ENCODE peak calls at places on chromosomes 7 and 10, in ten cellular contexts. One of them, this sample, is unnamed.
A peak's percentile ranks its signal among the peaks of the same experiment; 100 is the strongest.

GRCh38 chr7:40299097-40299496 is 164.3 kb downstream of the SUGCT start:
- DNase-seq in stimulated activated CD4-positive, alpha-beta T cell treated with anti-CD3 and anti-CD28 coated beads, TNF-alpha, amount 100 ng/mL, for 4 hours: no peak
- DNase-seq in NCI-H146: no peak
- DNase-seq in AG04449: peak; percentile 62
- DNase-seq in stimulated activated CD8-positive, alpha-beta memory T cell treated with anti-CD3 and anti-CD28 coated beads, Interleukin-4, amount 100 ng/mL, for 1 hour: no peak
- DNase-seq in neuronal stem cell: no peak
- DNase-seq in A549: no peak
- DNase-seq in activated T-cell treated with anti-CD3 and anti-CD28 coated beads for 24 hours: no peak
- DNase-seq in fibroblast of the conjunctiva: no peak
- DNase-seq in T-helper 22 cell: no peak
- DNase-seq in this sample: no peak

GRCh38 chr7:40717242-40717641 is 582.4 kb downstream of the SUGCT start:
- DNase-seq in stimulated activated CD4-positive, alpha-beta T cell treated with anti-CD3 and anti-CD28 coated beads, TNF-alpha, amount 100 ng/mL, for 4 hours: no peak
- DNase-seq in NCI-H146: peak; percentile 45
- DNase-seq in AG04449: no peak
- DNase-seq in stimulated activated CD8-positive, alpha-beta memory T cell treated with anti-CD3 and anti-CD28 coated beads, Interleukin-4, amount 100 ng/mL, for 1 hour: no peak
- DNase-seq in neuronal stem cell: peak; percentile 36
- DNase-seq in A549: peak; percentile 12
- DNase-seq in activated T-cell treated with anti-CD3 and anti-CD28 coated beads for 24 hours: no peak
- DNase-seq in fibroblast of the conjunctiva: peak; percentile 90
- DNase-seq in T-helper 22 cell: no peak
- DNase-seq in this sample: peak; percentile 77

GRCh38 chr7:101993311-101993710 is 175.9 kb downstream of the CUX1 start:
- DNase-seq in stimulated activated CD4-positive, alpha-beta T cell treated with anti-CD3 and anti-CD28 coated beads, TNF-alpha, amount 100 ng/mL, for 4 hours: no peak
- DNase-seq in NCI-H146: no peak
- DNase-seq in AG04449: no peak
- DNase-seq in stimulated activated CD8-positive, alpha-beta memory T cell treated with anti-CD3 and anti-CD28 coated beads, Interleukin-4, amount 100 ng/mL, for 1 hour: no peak
- DNase-seq in neuronal stem cell: no peak
- DNase-seq in A549: no peak
- DNase-seq in activated T-cell treated with anti-CD3 and anti-CD28 coated beads for 24 hours: no peak
- DNase-seq in fibroblast of the conjunctiva: no peak
- DNase-seq in T-helper 22 cell: no peak
- DNase-seq in this sample: no peak

GRCh38 chr10:110358869-110359629 is 54.3 kb upstream of the SMNDC1 start:
- DNase-seq in stimulated activated CD4-positive, alpha-beta T cell treated with anti-CD3 and anti-CD28 coated beads, TNF-alpha, amount 100 ng/mL, for 4 hours: no peak
- DNase-seq in NCI-H146: no peak
- DNase-seq in AG04449: no peak
- DNase-seq in stimulated activated CD8-positive, alpha-beta memory T cell treated with anti-CD3 and anti-CD28 coated beads, Interleukin-4, amount 100 ng/mL, for 1 hour: no peak
- DNase-seq in neuronal stem cell: no peak
- DNase-seq in A549: no peak
- DNase-seq in activated T-cell treated with anti-CD3 and anti-CD28 coated beads for 24 hours: no peak
- DNase-seq in fibroblast of the conjunctiva: no peak
- DNase-seq in T-helper 22 cell: no peak
- DNase-seq in this sample: no peak

GRCh38 chr7:155798673-155799439 is 13.4 kb downstream of the SHH start:
- DNase-seq in stimulated activated CD4-positive, alpha-beta T cell treated with anti-CD3 and anti-CD28 coated beads, TNF-alpha, amount 100 ng/mL, for 4 hours: no peak
- DNase-seq in NCI-H146: no peak
- DNase-seq in AG04449: no peak
- DNase-seq in stimulated activated CD8-positive, alpha-beta memory T cell treated with anti-CD3 and anti-CD28 coated beads, Interleukin-4, amount 100 ng/mL, for 1 hour: no peak
- DNase-seq in neuronal stem cell: no peak
- DNase-seq in A549: no peak
- DNase-seq in activated T-cell treated with anti-CD3 and anti-CD28 coated beads for 24 hours: no peak
- DNase-seq in fibroblast of the conjunctiva: no peak
- DNase-seq in T-helper 22 cell: no peak
- DNase-seq in this sample: no peak

GRCh38 chr7:77826300-77826699 is 27.7 kb downstream of the PHTF2 start:
- DNase-seq in stimulated activated CD4-positive, alpha-beta T cell treated with anti-CD3 and anti-CD28 coated beads, TNF-alpha, amount 100 ng/mL, for 4 hours: no peak
- DNase-seq in NCI-H146: peak; percentile 57
- DNase-seq in AG04449: no peak
- DNase-seq in stimulated activated CD8-positive, alpha-beta memory T cell treated with anti-CD3 and anti-CD28 coated beads, Interleukin-4, amount 100 ng/mL, for 1 hour: no peak
- DNase-seq in neuronal stem cell: no peak
- DNase-seq in A549: no peak
- DNase-seq in activated T-cell treated with anti-CD3 and anti-CD28 coated beads for 24 hours: no peak
- DNase-seq in fibroblast of the conjunctiva: no peak
- DNase-seq in T-helper 22 cell: no peak
- DNase-seq in this sample: no peak

GRCh38 chr10:80207768-80208385 is 2.5 kb upstream of the ANXA11 start:
- DNase-seq in stimulated activated CD4-positive, alpha-beta T cell treated with anti-CD3 and anti-CD28 coated beads, TNF-alpha, amount 100 ng/mL, for 4 hours: no peak
- DNase-seq in NCI-H146: no peak
- DNase-seq in AG04449: no peak
- DNase-seq in stimulated activated CD8-positive, alpha-beta memory T cell treated with anti-CD3 and anti-CD28 coated beads, Interleukin-4, amount 100 ng/mL, for 1 hour: no peak
- DNase-seq in neuronal stem cell: no peak
- DNase-seq in A549: peak; percentile 52
- DNase-seq in activated T-cell treated with anti-CD3 and anti-CD28 coated beads for 24 hours: no peak
- DNase-seq in fibroblast of the conjunctiva: no peak
- DNase-seq in T-helper 22 cell: no peak
- DNase-seq in this sample: no peak

GRCh38 chr7:98186452-98187137 is 24.6 kb upstream of the BHLHA15 start:
- DNase-seq in stimulated activated CD4-positive, alpha-beta T cell treated with anti-CD3 and anti-CD28 coated beads, TNF-alpha, amount 100 ng/mL, for 4 hours: no peak
- DNase-seq in NCI-H146: no peak
- DNase-seq in AG04449: no peak
- DNase-seq in stimulated activated CD8-positive, alpha-beta memory T cell treated with anti-CD3 and anti-CD28 coated beads, Interleukin-4, amount 100 ng/mL, for 1 hour: no peak
- DNase-seq in neuronal stem cell: no peak
- DNase-seq in A549: no peak
- DNase-seq in activated T-cell treated with anti-CD3 and anti-CD28 coated beads for 24 hours: no peak
- DNase-seq in fibroblast of the conjunctiva: peak; percentile 37
- DNase-seq in T-helper 22 cell: no peak
- DNase-seq in this sample: no peak

GRCh38 chr10:116984202-116984993 is 20.6 kb downstream of the SHTN1 start:
- DNase-seq in stimulated activated CD4-positive, alpha-beta T cell treated with anti-CD3 and anti-CD28 coated beads, TNF-alpha, amount 100 ng/mL, for 4 hours: no peak
- DNase-seq in NCI-H146: no peak
- DNase-seq in AG04449: no peak
- DNase-seq in stimulated activated CD8-positive, alpha-beta memory T cell treated with anti-CD3 and anti-CD28 coated beads, Interleukin-4, amount 100 ng/mL, for 1 hour: no peak
- DNase-seq in neuronal stem cell: no peak
- DNase-seq in A549: no peak
- DNase-seq in activated T-cell treated with anti-CD3 and anti-CD28 coated beads for 24 hours: no peak
- DNase-seq in fibroblast of the conjunctiva: no peak
- DNase-seq in T-helper 22 cell: no peak
- DNase-seq in this sample: no peak

This sample was measured in sciatic nerve.